ENCODE peak calls at places on chromosomes 3 and 15, in four cellular contexts. S is IMR-90, Y is heart right ventricle, V is right atrium auricular region. C is an unnamed sample.

GRCh38 chr3:138113309-138113708 is 2.1 kb downstream of the DZIP1L start:
- DNase-seq in S (no peak), Y (no peak), V (no peak), C (no peak)

GRCh38 chr3:123605789-123606234 is 21.0 kb upstream of the HACD2 start:
- DNase-seq in V (no peak), Y (no peak), S (no peak), C (no peak)

GRCh38 chr3:12629560-12629959 is 34.4 kb downstream of the RAF1 start:
- DNase-seq in V (no peak), Y (peak; percentile 44), S (peak; percentile 59), C (no peak)

GRCh38 chr15:71705151-71705550 is 105.2 kb upstream of the NR2E3 start:
- DNase-seq in Y (no peak), V (no peak), S (peak; percentile 28), C (no peak)

GRCh38 chr3:67215690-67216089 is 217.6 kb downstream of the KBTBD8 start:
- DNase-seq in V (no peak), Y (no peak), S (no peak), C (no peak)

GRCh38 chr3:98188553-98188952 is 22.1 kb downstream of the OR5H15 start:
- DNase-seq in Y (no peak), S (no peak), V (no peak), C (peak; percentile 60)

GRCh38 chr3:169379496-169380121 is 283.9 kb downstream of the MECOM start:
- DNase-seq in Y (no peak), S (no peak), V (no peak), C (no peak)

GRCh38 chr3:10187295-10187876 is 22.7 kb downstream of the IRAK2 start:
- DNase-seq in S (no peak), Y (no peak), V (no peak), C (no peak)

GRCh38 chr3:27758083-27758482 is 36.0 kb upstream of the EOMES start:
- DNase-seq in S (peak; percentile 71), Y (no peak), V (no peak), C (no peak)

GRCh38 chr3:193116871-193117270 is 124.2 kb upstream of the PLAAT1 start:
- DNase-seq in S (no peak), V (no peak), Y (no peak), C (no peak)

GRCh38 chr3:18284716-18285115 is 140.4 kb downstream of the SATB1 start:
- DNase-seq in Y (no peak), V (no peak), S (no peak), C (no peak)

GRCh38 chr3:147195896-147196295 is 210.4 kb downstream of the ZIC4 start:
- DNase-seq in V (no peak), Y (no peak), S (peak; percentile 18), C (no peak)

GRCh38 chr15:91338763-91339162 is 238.7 kb downstream of the SV2B start:
- DNase-seq in Y (no peak), V (no peak), S (peak; percentile 40), C (no peak)

GRCh38 chr3:73141531-73141930 is 80.1 kb downstream of the EBLN2 start:
- DNase-seq in V (peak; percentile 59), S (no peak), Y (peak; percentile 42), C (no peak)

GRCh38 chr3:37029516-37030163 is 36.3 kb downstream of the MLH1 start:
- DNase-seq in V (no peak), S (peak; percentile 21), Y (no peak), C (no peak)

GRCh38 chr3:72341380-72341770 is 506.9 kb downstream of the SHQ1 start:
- DNase-seq in Y (no peak), S (no peak), V (no peak), C (no peak)

DNA sequence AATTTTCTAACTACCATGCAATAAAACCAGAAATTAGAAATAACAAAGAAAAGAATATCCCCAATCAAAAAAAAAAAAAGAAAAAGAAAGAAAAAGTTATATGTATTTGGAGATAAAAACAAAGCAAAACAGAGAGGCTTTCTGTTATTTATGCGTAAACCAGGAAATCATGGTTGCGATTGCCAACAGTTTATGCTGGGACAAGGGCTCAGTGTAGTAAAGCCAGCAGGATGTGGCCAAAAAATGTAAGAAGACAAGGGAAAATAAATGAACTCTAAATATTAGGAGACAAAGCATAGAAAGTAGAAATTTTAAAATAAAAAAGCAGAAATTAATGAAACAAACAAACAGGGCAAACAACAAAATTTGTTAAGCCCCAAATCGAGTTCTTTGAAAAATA is 27.2 kb upstream of the GOLGA8J start:
- DNase-seq in V (no peak), S (no peak), Y (no peak), C (no peak)
- H3K36me3 ChIP-seq in V (no peaks in the 10 kb centered on the region), S (no peaks in the 10 kb centered on the region), Y (no peaks in the 10 kb centered on the region), C (no peaks in the 10 kb centered on the region)

DNA sequence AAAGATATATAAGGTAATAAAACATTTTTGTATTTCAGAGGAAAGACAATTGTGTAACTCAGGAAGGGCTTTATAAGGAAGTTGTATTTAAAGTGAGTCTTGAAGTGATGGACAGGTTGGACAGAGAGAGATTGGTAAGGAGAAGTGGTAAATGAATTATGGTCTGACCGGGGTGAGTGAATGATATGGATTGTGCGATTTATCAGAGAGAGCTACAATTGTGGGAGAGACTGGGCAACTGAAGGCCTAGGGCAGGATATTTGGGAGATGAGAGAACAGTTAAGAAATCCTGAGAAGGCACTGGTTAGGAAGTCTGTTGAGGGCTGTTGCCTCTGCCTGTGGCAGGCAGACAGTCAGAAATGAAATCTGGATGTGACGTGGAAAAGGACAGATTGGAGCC is 14.8 kb downstream of the IL1RAP start:
- DNase-seq in V (no peak), Y (no peak), S (no peak), C (no peak)
- H3K4me1 ChIP-seq in V (peaks cover 7% of the 10 kb centered on the region), Y (peaks cover 25% of the 10 kb centered on the region), S (peaks cover 13% of the 10 kb centered on the region), C (no peaks in the 10 kb centered on the region)

GRCh38 chr15:52660192-52660591 is 19.0 kb downstream of the ATOSA start:
- DNase-seq in S (no peak), V (no peak), Y (no peak), C (no peak)
- H3K36me3 ChIP-seq in S (peaks cover 6% of the 10 kb centered on the region), V (peaks cover 32% of the 10 kb centered on the region), Y (peaks cover 91% of the 10 kb centered on the region), C (peaks cover 61% of the 10 kb centered on the region)

DNA sequence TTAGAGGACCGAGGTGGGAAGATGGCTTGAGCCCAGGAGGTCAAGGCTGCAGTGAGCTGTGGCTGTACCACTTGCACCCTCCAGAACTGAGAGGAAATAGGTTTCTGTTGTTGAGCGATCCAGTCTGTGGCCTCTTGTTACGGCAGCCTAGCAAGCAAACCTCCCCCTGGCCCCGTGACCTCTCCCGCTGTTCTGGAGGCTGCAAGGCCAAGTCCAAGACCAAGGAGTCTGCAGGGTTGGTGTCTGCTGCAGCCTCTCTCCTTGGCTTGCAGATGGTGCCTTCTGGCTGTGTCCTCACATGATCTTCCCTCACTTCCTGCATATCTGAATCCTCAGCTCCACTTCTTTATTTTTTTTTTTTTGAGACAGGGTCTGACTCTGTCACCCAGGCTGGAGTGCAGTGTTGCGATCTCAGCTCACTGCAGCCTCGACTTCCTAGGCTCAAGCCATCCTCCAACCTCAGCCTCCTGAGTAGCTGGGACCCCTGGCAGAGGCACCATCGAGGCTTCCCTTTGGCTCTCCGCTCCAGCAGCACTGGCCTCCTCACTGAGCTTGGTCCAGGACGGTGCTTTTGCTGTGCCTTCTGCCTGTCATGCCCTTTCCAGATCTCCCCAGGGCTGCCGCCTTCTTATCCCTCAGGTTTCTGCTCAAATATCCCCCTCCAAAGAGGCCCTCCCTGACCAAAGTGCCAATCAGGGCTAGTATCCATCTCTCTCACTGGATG is 18.0 kb upstream of the PLXND1 start:
- DNase-seq in Y (peak; percentile 59), S (peak; percentile 34), V (no peak), C (no peak)
- H3K4me1 ChIP-seq in Y (peaks cover 91% of the 10 kb centered on the region), S (peaks cover 20% of the 10 kb centered on the region), V (peaks cover 77% of the 10 kb centered on the region), C (peaks cover 21% of the 10 kb centered on the region)

DNA sequence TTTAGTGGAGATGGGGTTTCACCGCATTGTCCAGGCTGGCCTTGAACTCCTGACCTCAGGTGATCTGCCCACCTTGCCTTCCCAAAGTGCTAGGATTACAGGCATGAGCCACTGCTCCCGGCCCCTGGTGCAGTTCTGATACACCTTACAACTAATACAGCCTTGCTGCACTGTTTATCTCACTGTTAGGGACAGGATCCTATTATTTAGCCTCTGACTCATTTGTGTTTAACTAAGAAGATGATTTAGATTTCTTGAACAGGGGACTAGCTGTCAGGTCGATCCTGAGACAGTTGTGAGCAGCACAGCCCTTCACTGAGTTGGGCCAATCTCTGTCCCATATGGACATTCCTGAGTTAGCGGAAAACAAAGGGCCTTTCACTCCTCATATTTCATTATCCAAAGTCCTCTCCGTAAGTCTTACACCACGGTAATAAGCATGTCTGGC is 19.2 kb downstream of the GYG1 start:
- DNase-seq in V (no peak), S (peak; percentile 87), Y (no peak), C (no peak)
- H3K36me3 ChIP-seq in V (peaks cover 70% of the 10 kb centered on the region), S (peaks cover 21% of the 10 kb centered on the region), Y (peaks cover 89% of the 10 kb centered on the region), C (peaks cover 54% of the 10 kb centered on the region)